ENCODE peak calls at places on chromosomes 1 and 21, in five cellular contexts. O is spleen, R is stomach, A is sigmoid colon, V is breast epithelium. J is an unnamed sample.

GRCh38 chr1:7770620-7770938 is 517 bp upstream of the VAMP3 start:
- DNase-seq in O (no peak), R (no peak), A (no peak), V (no peak), J (no peak)

GRCh38 chr1:117235863-117236465 is 25.2 kb upstream of the VTCN1 start:
- DNase-seq in O (no peak), R (no peak), A (no peak), V (no peak), J (no peak)

GRCh38 chr21:42460391-42461184 is 35.4 kb downstream of the RSPH1 start:
- DNase-seq in O (peak), R (no peak), A (no peak), V (no peak), J (no peak)

GRCh38 chr1:204560590-204560989 is 44.4 kb downstream of the MDM4 start:
- DNase-seq in O (no peak), R (no peak), A (no peak), V (no peak), J (no peak)

GRCh38 chr1:17636612-17637011 is 97.1 kb downstream of the ARHGEF10L start:
- DNase-seq in O (no peak), R (no peak), A (no peak), V (no peak), J (no peak)

GRCh38 chr1:34829250-34829649 is 30.3 kb downstream of the SMIM12 start:
- DNase-seq in O (no peak), R (peak), A (no peak), V (no peak), J (peak)

GRCh38 chr1:23902611-23903278 is 10.4 kb downstream of the CNR2 start:
- DNase-seq in O (no peak), R (no peak), A (no peak), V (no peak), J (no peak)

GRCh38 chr1:24119859-24120756 is 8.2 kb upstream of the MYOM3 start:
- DNase-seq in O (peak), R (peak), A (no peak), V (peak), J (no peak)

GRCh38 chr1:2449636-2450454 is 26.2 kb upstream of the PLCH2 start:
- DNase-seq in O (no peak), R (no peak), A (no peak), V (no peak), J (no peak)

GRCh38 chr1:220880726-220881506 is 1.7 kb downstream of the HLX start:
- DNase-seq in O (peak), R (peak), A (peak), V (no peak), J (peak)

GRCh38 chr1:235835226-235835625 is 31.5 kb downstream of the LYST start:
- DNase-seq in O (no peak), R (peak), A (peak), V (no peak), J (no peak)

GRCh38 chr1:116814935-116815334 is 60.7 kb downstream of the CD2 start:
- DNase-seq in O (no peak), R (no peak), A (no peak), V (no peak), J (no peak)

GRCh38 chr1:45499415-45499769 is 481 bp downstream of the CCDC163 start:
- DNase-seq in O (peak), R (no peak), A (peak), V (no peak), J (no peak)

GRCh38 chr1:15411593-15412487 is 2.2 kb downstream of the EFHD2 start:
- DNase-seq in O (peak), R (peak), A (no peak), V (no peak), J (no peak)

GRCh38 chr21:34722684-34723300 is 54.0 kb downstream of the CLIC6 start:
- DNase-seq in O (no peak), R (no peak), A (no peak), V (no peak), J (no peak)

GRCh38 chr1:234188454-234188792 is 184.8 kb upstream of the COA6 start:
- DNase-seq in O (no peak), R (no peak), A (no peak), V (peak), J (peak)

GRCh38 chr1:53949023-53949611 is 3.0 kb downstream of the LRRC42 start:
- DNase-seq in O (no peak), R (no peak), A (no peak), V (no peak), J (no peak)

GRCh38 chr1:108893141-108893530 is 16.4 kb downstream of the GPSM2 start:
- DNase-seq in O (no peak), R (no peak), A (no peak), V (no peak), J (no peak)

GRCh38 chr1:234875953-234876814 is 252.5 kb downstream of the TOMM20 start:
- DNase-seq in O (no peak), R (peak), A (peak), V (no peak), J (no peak)

GRCh38 chr1:205365945-205366463 is 9.3 kb upstream of the KLHDC8A start:
- DNase-seq in O (no peak), R (peak), A (no peak), V (no peak), J (no peak)

GRCh38 chr1:238063454-238063853 is 172.7 kb upstream of the ZP4 start:
- DNase-seq in O (no peak), R (no peak), A (no peak), V (no peak), J (no peak)

GRCh38 chr21:42414066-42414465 is 10.4 kb downstream of the UBASH3A start:
- DNase-seq in O (no peak), R (no peak), A (no peak), V (no peak), J (no peak)

GRCh38 chr21:18354947-18355346 is 48.6 kb downstream of the TMPRSS15 start:
- DNase-seq in O (no peak), R (no peak), A (no peak), V (no peak), J (no peak)

GRCh38 chr1:15883326-15883725 is 35.8 kb downstream of the SPEN start:
- DNase-seq in O (no peak), R (no peak), A (no peak), V (no peak), J (peak)

GRCh38 chr1:90723561-90724108 is 6.5 kb upstream of the BARHL2 start:
- DNase-seq in O (no peak), R (no peak), A (no peak), V (no peak), J (peak)

GRCh38 chr21:46500224-46500861 is 41.7 kb downstream of the DIP2A start:
- DNase-seq in O (no peak), R (no peak), A (no peak), V (no peak), J (no peak)

GRCh38 chr1:150148834-150149489 is 754 bp upstream of the PLEKHO1 start:
- DNase-seq in O (no peak), R (peak), A (peak), V (no peak), J (no peak)

GRCh38 chr21:28207776-28208175 is 784.9 kb downstream of the LTN1 start:
- DNase-seq in O (no peak), R (no peak), A (no peak), V (no peak), J (no peak)

GRCh38 chr1:114828251-114828650 is 26.4 kb upstream of the SYCP1 start:
- DNase-seq in O (no peak), R (no peak), A (no peak), V (no peak), J (no peak)

GRCh38 chr1:51281807-51282206 is 45.7 kb downstream of the RNF11 start:
- DNase-seq in O (no peak), R (peak), A (no peak), V (no peak), J (no peak)

GRCh38 chr1:212256404-212256803 is 28.8 kb upstream of the PPP2R5A start:
- DNase-seq in O (peak), R (no peak), A (no peak), V (no peak), J (no peak)

GRCh38 chr1:27804791-27805190 is 25.8 kb upstream of the PPP1R8 start:
- DNase-seq in O (no peak), R (no peak), A (no peak), V (no peak), J (no peak)

GRCh38 chr1:93625582-93626327 is 55.9 kb downstream of the BCAR3 start:
- DNase-seq in O (no peak), R (no peak), A (peak), V (no peak), J (no peak)
- TF ChIP-seq POLR2AphosphoS5 in O (peak), R (no peak), A (no peak), V (no peak), J (peak)

GRCh38 chr1:215104283-215104682 is 21.7 kb downstream of the KCNK2 start:
- DNase-seq in O (no peak), R (no peak), A (no peak), V (no peak), J (no peak)

GRCh38 chr1:215109171-215109570 is 26.6 kb downstream of the KCNK2 start:
- DNase-seq in O (no peak), R (no peak), A (no peak), V (no peak), J (no peak)

GRCh38 chr1:215111916-215112315 is 29.4 kb downstream of the KCNK2 start:
- DNase-seq in O (no peak), R (no peak), A (no peak), V (no peak), J (no peak)

GRCh38 chr1:215106067-215106466 is 23.5 kb downstream of the KCNK2 start:
- DNase-seq in O (no peak), R (no peak), A (no peak), V (no peak), J (no peak)
- TF ChIP-seq POLR2AphosphoS5 in O (no peak), R (no peak), A (no peak), V (no peak), J (no peak)

GRCh38 chr21:38908537-38908936 is 102.8 kb downstream of the ETS2 start:
- DNase-seq in O (no peak), R (no peak), A (no peak), V (no peak), J (no peak)
- TF ChIP-seq POLR2AphosphoS5 in O (no peak), R (no peak), A (no peak), V (no peak), J (no peak)

GRCh38 chr1:41538741-41539415 is 54.4 kb upstream of the EDN2 start:
- DNase-seq in O (peak), R (no peak), A (peak), V (no peak), J (no peak)

GRCh38 chr1:41539416-41539800 is 54.9 kb upstream of the EDN2 start:
- DNase-seq in O (peak), R (no peak), A (peak), V (no peak), J (no peak)

GRCh38 chr1:41537257-41537656 is 52.8 kb upstream of the EDN2 start:
- DNase-seq in O (peak), R (no peak), A (peak), V (no peak), J (no peak)

GRCh38 chr1:41536296-41536695 is 51.8 kb upstream of the EDN2 start:
- DNase-seq in O (peak), R (no peak), A (peak), V (no peak), J (no peak)

GRCh38 chr1:41537788-41538351 is 53.4 kb upstream of the EDN2 start:
- DNase-seq in O (peak), R (peak), A (peak), V (no peak), J (no peak)
- TF ChIP-seq POLR2AphosphoS5 in O (no peak), R (peak), A (no peak), V (no peak), J (peak)

GRCh38 chr1:58727363-58727762 is 27.5 kb upstream of the MYSM1 start:
- DNase-seq in O (no peak), R (no peak), A (no peak), V (peak), J (peak)
- TF ChIP-seq POLR2AphosphoS5 in O (no peak), R (no peak), A (no peak), V (no peak), J (no peak)